ENCODE peak calls at places on chromosome 1, in four cellular contexts. One of them, this sample, is unnamed.

GRCh38 chr1:21783679-21784603 is 992 bp upstream of the USP48 start:
- DNase-seq in pancreas: peak; percentile 62
- DNase-seq in IMR-90: peak; percentile 83
- DNase-seq in cardiac muscle cell: peak; percentile 96
- DNase-seq in this sample: peak; percentile 97

GRCh38 chr1:119318466-119319309 is 49.9 kb upstream of the HAO2 start:
- DNase-seq in cardiac muscle cell: no peak
- DNase-seq in IMR-90: no peak
- DNase-seq in pancreas: no peak
- DNase-seq in this sample: no peak

GRCh38 chr1:8409666-8410065 is 91.8 kb downstream of the SLC45A1 start:
- DNase-seq in IMR-90: no peak
- DNase-seq in pancreas: no peak
- DNase-seq in cardiac muscle cell: no peak
- DNase-seq in this sample: no peak

GRCh38 chr1:155859881-155860841 is 794 bp downstream of the SYT11 start:
- DNase-seq in IMR-90: peak; percentile 84
- DNase-seq in cardiac muscle cell: peak; percentile 34
- DNase-seq in pancreas: peak; percentile 70
- DNase-seq in this sample: no peak

GRCh38 chr1:3522564-3523270 is 68.3 kb downstream of the ARHGEF16 start:
- DNase-seq in IMR-90: no peak
- DNase-seq in pancreas: no peak
- DNase-seq in cardiac muscle cell: no peak
- DNase-seq in this sample: no peak

GRCh38 chr1:177286396-177286795 is 115.6 kb downstream of the BRINP2 start:
- DNase-seq in cardiac muscle cell: no peak
- DNase-seq in pancreas: no peak
- DNase-seq in IMR-90: peak; percentile 53
- DNase-seq in this sample: no peak

GRCh38 chr1:182279724-182280506 is 111.7 kb downstream of the GLUL start:
- DNase-seq in cardiac muscle cell: no peak
- DNase-seq in pancreas: no peak
- DNase-seq in IMR-90: no peak
- DNase-seq in this sample: no peak

GRCh38 chr1:43822040-43822439 is 111.6 kb upstream of the ARTN start:
- DNase-seq in IMR-90: peak; percentile 93
- DNase-seq in cardiac muscle cell: no peak
- DNase-seq in pancreas: no peak
- DNase-seq in this sample: no peak

GRCh38 chr1:214281030-214281901 is at the start of gene SMYD2:
- DNase-seq in IMR-90: peak; percentile 35
- DNase-seq in cardiac muscle cell: peak; percentile 87
- DNase-seq in pancreas: peak; percentile 86
- DNase-seq in this sample: peak; percentile 41

GRCh38 chr1:230543085-230543484 is 99.2 kb upstream of the COG2 start:
- DNase-seq in IMR-90: no peak
- DNase-seq in cardiac muscle cell: no peak
- DNase-seq in pancreas: no peak
- DNase-seq in this sample: no peak

GRCh38 chr1:56821462-56821797 is 2.2 kb upstream of the FYB2 start:
- DNase-seq in cardiac muscle cell: no peak
- DNase-seq in IMR-90: peak; percentile 50
- DNase-seq in pancreas: no peak
- DNase-seq in this sample: no peak

GRCh38 chr1:154865442-154866256 is 4.4 kb downstream of the KCNN3 start:
- DNase-seq in cardiac muscle cell: no peak
- DNase-seq in IMR-90: no peak
- DNase-seq in pancreas: no peak
- DNase-seq in this sample: no peak

GRCh38 chr1:9721606-9722377 is 70.3 kb downstream of the PIK3CD start:
- DNase-seq in IMR-90: no peak
- DNase-seq in cardiac muscle cell: peak; percentile 58
- DNase-seq in pancreas: no peak
- DNase-seq in this sample: peak; percentile 89

GRCh38 chr1:45864124-45864721 is 60.8 kb downstream of the MAST2 start:
- DNase-seq in IMR-90: no peak
- DNase-seq in cardiac muscle cell: peak; percentile 9
- DNase-seq in pancreas: no peak
- DNase-seq in this sample: peak; percentile 28

GRCh38 chr1:198876371-198876871 is 237.6 kb downstream of the PTPRC start:
- DNase-seq in cardiac muscle cell: no peak
- DNase-seq in IMR-90: no peak
- DNase-seq in pancreas: no peak
- DNase-seq in this sample: peak; percentile 60

GRCh38 chr1:119448112-119448511 is 33.2 kb downstream of the HSD3B2 start:
- DNase-seq in cardiac muscle cell: peak; percentile 6
- DNase-seq in IMR-90: no peak
- DNase-seq in pancreas: no peak
- DNase-seq in this sample: no peak

GRCh38 chr1:199168895-199169294 is 530.1 kb downstream of the PTPRC start:
- DNase-seq in cardiac muscle cell: no peak
- DNase-seq in pancreas: no peak
- DNase-seq in IMR-90: no peak
- DNase-seq in this sample: no peak

GRCh38 chr1:59481915-59482505 is 185.1 kb downstream of the FGGY start:
- DNase-seq in cardiac muscle cell: no peak
- DNase-seq in pancreas: no peak
- DNase-seq in IMR-90: peak; percentile 75
- DNase-seq in this sample: no peak

GRCh38 chr1:11413907-11414495 is 65.0 kb upstream of the DISP3 start:
- DNase-seq in IMR-90: no peak
- DNase-seq in cardiac muscle cell: peak; percentile 24
- DNase-seq in pancreas: no peak
- DNase-seq in this sample: peak; percentile 45

GRCh38 chr1:25744140-25744581 is 55.8 kb upstream of the SELENON start:
- DNase-seq in cardiac muscle cell: peak; percentile 62
- DNase-seq in pancreas: no peak
- DNase-seq in IMR-90: peak; percentile 53
- DNase-seq in this sample: no peak

DNA sequence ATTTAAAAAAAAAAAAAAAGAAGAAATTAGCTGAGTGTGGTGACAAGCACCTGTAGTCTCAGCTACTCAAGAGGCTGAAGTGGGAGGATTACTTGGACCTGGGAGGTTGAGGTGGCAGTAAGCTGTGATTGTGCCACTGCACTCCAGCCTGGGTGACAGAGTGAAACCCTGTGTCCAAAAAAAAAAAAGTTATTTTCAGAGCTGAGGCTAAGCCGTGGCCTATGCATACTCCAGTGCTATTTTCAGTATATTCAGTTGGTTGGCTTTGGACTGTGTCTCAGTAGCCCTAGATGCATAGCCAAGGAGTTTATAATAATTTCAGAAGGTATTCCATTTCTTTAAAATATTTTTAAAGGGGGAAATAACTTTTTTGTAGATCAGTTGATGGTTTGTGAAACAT is 140.5 kb upstream of the L1TD1 start:
- DNase-seq in cardiac muscle cell: no peak
- DNase-seq in IMR-90: no peak
- DNase-seq in pancreas: no peak
- DNase-seq in this sample: no peak
- H3K4me3 ChIP-seq in cardiac muscle cell: no peak overlapping the region
- H3K4me3 ChIP-seq in IMR-90: no peak overlapping the region
- H3K4me3 ChIP-seq in pancreas: no peak overlapping the region
- H3K4me3 ChIP-seq in this sample: no peak overlapping the region

DNA sequence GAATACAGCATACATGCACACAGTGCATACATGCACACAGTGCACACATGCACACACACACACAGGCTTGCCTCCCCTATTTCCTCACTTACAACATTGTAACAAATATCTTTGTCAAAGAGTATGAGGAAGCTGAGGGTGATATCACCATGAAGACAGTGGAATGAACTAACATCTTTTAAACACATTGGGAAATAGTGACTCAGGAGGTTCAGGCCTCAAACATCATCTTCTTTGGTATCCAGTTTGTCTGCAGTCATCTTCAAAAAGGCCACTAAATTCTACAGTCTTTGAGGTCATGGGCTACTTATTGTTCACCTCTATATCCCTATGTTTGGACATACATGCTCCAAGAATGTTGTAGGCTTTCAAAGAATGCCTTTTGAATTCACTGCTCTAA is 2.1 kb upstream of the LCE2B start:
- DNase-seq in cardiac muscle cell: no peak
- DNase-seq in pancreas: no peak
- DNase-seq in IMR-90: no peak
- DNase-seq in this sample: no peak
- H3K9me3 ChIP-seq in cardiac muscle cell: no peaks in the 10 kb centered on the region
- H3K9me3 ChIP-seq in pancreas: no peaks in the 10 kb centered on the region
- H3K9me3 ChIP-seq in IMR-90: no peaks in the 10 kb centered on the region
- H3K9me3 ChIP-seq in this sample: no peaks in the 10 kb centered on the region

GRCh38 chr1:17438176-17438976 is 1.1 kb downstream of the RCC2 start:
- DNase-seq in pancreas: peak; percentile 83
- DNase-seq in IMR-90: peak; percentile 36
- DNase-seq in cardiac muscle cell: peak; percentile 77
- DNase-seq in this sample: peak; percentile 85

GRCh38 chr1:17438977-17439249 is 564 bp downstream of the RCC2 start:
- DNase-seq in cardiac muscle cell: no peak
- DNase-seq in pancreas: peak; percentile 66
- DNase-seq in IMR-90: no peak
- DNase-seq in this sample: no peak

GRCh38 chr1:17436380-17437174 is 2.9 kb downstream of the RCC2 start:
- DNase-seq in pancreas: no peak
- DNase-seq in cardiac muscle cell: no peak
- DNase-seq in IMR-90: no peak
- DNase-seq in this sample: no peak

GRCh38 chr1:17439250-17440073 is at the start of gene RCC2:
- DNase-seq in IMR-90: peak; percentile 80
- DNase-seq in pancreas: peak; percentile 85
- DNase-seq in cardiac muscle cell: peak; percentile 85
- DNase-seq in this sample: peak; percentile 79

DNA sequence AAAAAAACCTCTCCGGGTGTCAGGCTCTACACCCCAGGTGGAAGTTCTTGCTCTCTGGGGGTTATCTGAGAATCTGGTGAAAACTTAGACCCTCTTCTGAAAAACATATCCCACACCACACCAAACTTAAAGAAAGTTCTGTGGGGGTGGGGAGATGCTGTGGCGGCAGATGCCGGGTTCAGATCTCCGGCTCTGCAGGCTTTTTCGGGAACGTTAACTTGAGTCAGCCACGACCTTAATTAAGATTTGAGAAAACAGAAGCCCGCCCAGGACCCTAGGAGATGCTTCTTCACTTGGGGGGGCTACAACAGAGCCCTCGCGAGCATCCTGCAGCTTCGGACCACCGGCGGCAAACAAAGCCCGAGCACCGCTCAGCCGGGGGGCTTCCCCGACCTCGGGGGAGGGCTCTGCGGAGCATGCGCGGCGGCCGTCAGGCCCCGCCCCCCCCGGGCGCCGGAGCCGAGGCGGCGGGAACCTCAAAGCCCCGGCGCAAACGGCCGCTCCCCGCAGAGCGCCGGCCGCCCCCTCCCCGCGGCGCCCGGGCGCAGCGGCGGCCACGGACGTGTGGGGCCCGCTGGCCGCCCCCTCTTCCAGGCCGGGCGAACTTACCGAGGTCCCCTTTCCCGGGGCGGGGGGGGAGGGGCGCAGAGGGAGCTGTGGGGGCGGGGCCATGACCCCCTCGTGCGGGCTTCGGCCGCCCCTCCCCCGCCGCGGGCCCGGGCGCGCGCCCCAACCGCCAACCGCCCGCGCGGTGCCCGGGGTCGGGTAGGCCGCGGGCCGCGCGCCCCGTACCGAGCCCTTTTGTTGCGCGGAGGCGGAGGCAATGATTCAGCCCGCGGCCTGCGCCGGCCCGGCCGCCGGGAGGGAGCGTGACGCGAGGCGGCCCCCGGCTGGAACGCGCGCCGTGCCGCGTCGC is 2.0 kb downstream of the RCC2 start:
- DNase-seq in IMR-90: peak; percentile 36
- DNase-seq in pancreas: peak; percentile 79
- DNase-seq in cardiac muscle cell: peak; percentile 78
- DNase-seq in this sample: peak; percentile 56
- H3K4me1 ChIP-seq in IMR-90: peaks cover 20% of the 10 kb centered on the region
- H3K4me1 ChIP-seq in pancreas: peaks cover 6% of the 10 kb centered on the region
- H3K4me1 ChIP-seq in cardiac muscle cell: peaks cover 12% of the 10 kb centered on the region
- H3K4me1 ChIP-seq in this sample: peaks cover 49% of the 10 kb centered on the region

GRCh38 chr1:51421961-51422360 is 91.6 kb upstream of the TTC39A start:
- DNase-seq in IMR-90: peak; percentile 82
- DNase-seq in pancreas: no peak
- DNase-seq in cardiac muscle cell: peak; percentile 87
- DNase-seq in this sample: peak; percentile 57
- H3K4me3 ChIP-seq in IMR-90: no peak overlapping the region
- H3K4me3 ChIP-seq in pancreas: no peak overlapping the region
- H3K4me3 ChIP-seq in cardiac muscle cell: peak overlapping the region; percentile 60
- H3K4me3 ChIP-seq in this sample: no peak overlapping the region

GRCh38 chr1:247043406-247043805 is 35.2 kb downstream of the ZNF670 start:
- DNase-seq in pancreas: no peak
- DNase-seq in cardiac muscle cell: no peak
- DNase-seq in IMR-90: no peak
- DNase-seq in this sample: no peak
- H3K9me3 ChIP-seq in pancreas: no peaks in the 10 kb centered on the region
- H3K9me3 ChIP-seq in cardiac muscle cell: peaks cover 4% of the 10 kb centered on the region
- H3K9me3 ChIP-seq in IMR-90: peaks cover 49% of the 10 kb centered on the region
- H3K9me3 ChIP-seq in this sample: peaks cover 47% of the 10 kb centered on the region

GRCh38 chr1:235072096-235072495 is 56.5 kb downstream of the TOMM20 start:
- DNase-seq in pancreas: no peak
- DNase-seq in cardiac muscle cell: no peak
- DNase-seq in IMR-90: no peak
- DNase-seq in this sample: no peak
- H3K4me1 ChIP-seq in pancreas: peaks cover 64% of the 10 kb centered on the region
- H3K4me1 ChIP-seq in cardiac muscle cell: peaks cover 11% of the 10 kb centered on the region
- H3K4me1 ChIP-seq in IMR-90: peaks cover 47% of the 10 kb centered on the region
- H3K4me1 ChIP-seq in this sample: peaks cover 4% of the 10 kb centered on the region

GRCh38 chr1:116067564-116067887 is 43.7 kb upstream of the MAB21L3 start:
- DNase-seq in IMR-90: peak; percentile 51
- DNase-seq in cardiac muscle cell: no peak
- DNase-seq in pancreas: no peak
- DNase-seq in this sample: no peak
- H3K4me3 ChIP-seq in IMR-90: no peak overlapping the region
- H3K4me3 ChIP-seq in cardiac muscle cell: no peak overlapping the region
- H3K4me3 ChIP-seq in pancreas: no peak overlapping the region
- H3K4me3 ChIP-seq in this sample: no peak overlapping the region

GRCh38 chr1:32703479-32704291 is 1.1 kb upstream of the SYNC start:
- DNase-seq in pancreas: no peak
- DNase-seq in IMR-90: peak; percentile 99
- DNase-seq in cardiac muscle cell: no peak
- DNase-seq in this sample: no peak
- H3K9me3 ChIP-seq in pancreas: no peaks in the 10 kb centered on the region
- H3K9me3 ChIP-seq in IMR-90: peaks cover 3% of the 10 kb centered on the region
- H3K9me3 ChIP-seq in cardiac muscle cell: no peaks in the 10 kb centered on the region
- H3K9me3 ChIP-seq in this sample: no peaks in the 10 kb centered on the region

GRCh38 chr1:239654998-239655397 is 268.6 kb downstream of the CHRM3 start:
- DNase-seq in IMR-90: no peak
- DNase-seq in pancreas: no peak
- DNase-seq in cardiac muscle cell: no peak
- DNase-seq in this sample: no peak
- H3K4me1 ChIP-seq in IMR-90: no peaks in the 10 kb centered on the region
- H3K4me1 ChIP-seq in pancreas: no peaks in the 10 kb centered on the region
- H3K4me1 ChIP-seq in cardiac muscle cell: no peaks in the 10 kb centered on the region
- H3K4me1 ChIP-seq in this sample: peaks cover 3% of the 10 kb centered on the region

DNA sequence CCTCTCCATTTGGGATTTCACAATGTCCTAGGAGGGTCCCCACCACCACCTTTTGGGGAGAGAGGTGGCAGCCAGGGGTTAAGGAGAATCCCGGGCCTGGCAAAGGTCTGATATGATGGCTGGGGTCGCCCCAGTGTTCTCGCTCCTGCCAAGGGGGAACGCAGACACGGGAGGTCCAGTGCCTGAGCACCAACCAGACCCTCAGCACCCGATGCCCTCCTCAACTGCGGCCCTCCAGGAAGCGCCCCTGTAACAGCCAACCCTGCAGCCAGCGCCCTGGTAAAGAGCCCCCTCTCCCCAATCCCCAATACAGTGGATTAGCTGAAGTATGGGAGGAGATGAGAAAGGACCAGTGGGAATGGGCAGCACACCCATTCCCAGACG is 10.4 kb downstream of the ADAMTSL4 start:
- DNase-seq in pancreas: no peak
- DNase-seq in IMR-90: no peak
- DNase-seq in cardiac muscle cell: no peak
- DNase-seq in this sample: no peak
- H3K4me3 ChIP-seq in pancreas: no peak overlapping the region
- H3K4me3 ChIP-seq in IMR-90: no peak overlapping the region
- H3K4me3 ChIP-seq in cardiac muscle cell: no peak overlapping the region
- H3K4me3 ChIP-seq in this sample: no peak overlapping the region

This sample was measured in HAP-1.